ENCODE peak calls at places on chromosomes 4 and X, in seven cellular contexts. V is SK-N-SH; A is activated T-cell treated with anti-CD3 and anti-CD28 coated beads for 48 hours; W is T-cell; N is activated gamma-delta T cell treated with anti-CD3 and anti-CD28 coated beads, Interleukin-2, amount 50 U/mL, for 16 hours; J is A549; U is type B pancreatic cell. I is an unnamed sample.
A peak's percentile ranks its signal among the peaks of the same experiment; 100 is the strongest.

GRCh38 chr4:100284302-100284701 is 94.0 kb upstream of the DDIT4L start:
- DNase-seq in V (no peak), A (no peak), W (no peak), N (no peak), J (no peak), U (no peak), I (no peak)

GRCh38 chr4:3780347-3781171 is 14.4 kb downstream of the ADRA2C start:
- DNase-seq in V (peak; percentile 79), A (no peak), W (no peak), N (no peak), J (no peak), U (no peak), I (no peak)

GRCh38 chrX:20477836-20478532 is 211.3 kb upstream of the RPS6KA3 start:
- DNase-seq in V (no peak), A (no peak), W (no peak), N (no peak), J (no peak), U (no peak), I (no peak)

GRCh38 chrX:24014388-24015018 is 12.5 kb downstream of the KLHL15 start:
- DNase-seq in V (no peak), A (peak; percentile 40), W (no peak), N (no peak), J (no peak), U (no peak), I (peak; percentile 37)

GRCh38 chr4:80471701-80472100 is 136.2 kb downstream of the CFAP299 start:
- DNase-seq in V (no peak), A (no peak), W (no peak), N (no peak), J (no peak), U (no peak), I (no peak)

GRCh38 chr4:20565075-20565721 is 135.1 kb upstream of the PACRGL start:
- DNase-seq in V (no peak), A (no peak), W (no peak), N (no peak), J (no peak), U (no peak), I (no peak)

GRCh38 chr4:140149851-140150635 is 3.9 kb downstream of the MAML3 start:
- DNase-seq in V (peak; percentile 55), A (no peak), W (peak; percentile 58), N (peak; percentile 43), J (peak; percentile 39), U (peak; percentile 77), I (peak; percentile 77)

GRCh38 chr4:189285377-189285776 is 655.3 kb upstream of the FRG1 start:
- DNase-seq in V (no peak), A (no peak), W (no peak), N (no peak), J (no peak), U (no peak), I (no peak)

GRCh38 chrX:39361736-39362135 is 560.5 kb downstream of the MID1IP1 start:
- DNase-seq in V (no peak), A (no peak), W (no peak), N (no peak), J (no peak), U (no peak), I (no peak)

GRCh38 chr4:106273831-106274230 is 42.2 kb downstream of the TBCK start:
- DNase-seq in V (no peak), A (no peak), W (no peak), N (no peak), J (no peak), U (no peak), I (no peak)

GRCh38 chr4:159705334-159705733 is 602.5 kb downstream of the RAPGEF2 start:
- DNase-seq in V (no peak), A (no peak), W (no peak), N (no peak), J (no peak), U (no peak), I (no peak)

GRCh38 chr4:111632752-111633151 is 512.5 kb upstream of the FAM241A start:
- DNase-seq in V (no peak), A (no peak), W (no peak), N (no peak), J (no peak), U (no peak), I (no peak)

GRCh38 chr4:41430796-41431195 is 107.2 kb upstream of the LIMCH1 start:
- DNase-seq in V (no peak), A (no peak), W (no peak), N (no peak), J (no peak), U (no peak), I (no peak)

GRCh38 chr4:174362340-174362739 is 78.6 kb downstream of the CEP44 start:
- DNase-seq in V (no peak), A (no peak), W (no peak), N (no peak), J (no peak), U (no peak), I (no peak)

GRCh38 chr4:101643201-101643600 is 147.3 kb upstream of the BANK1 start:
- DNase-seq in V (no peak), A (no peak), W (no peak), N (no peak), J (no peak), U (no peak), I (no peak)

GRCh38 chr4:124713213-124713592 is 671 bp upstream of the ANKRD50 start:
- DNase-seq in V (peak; percentile 76), A (peak; percentile 7), W (no peak), N (no peak), J (peak; percentile 63), U (peak; percentile 69), I (no peak)

GRCh38 chrX:43566170-43566569 is 89.9 kb upstream of the MAOA start:
- DNase-seq in V (no peak), A (no peak), W (no peak), N (no peak), J (no peak), U (no peak), I (no peak)

GRCh38 chrX:112820364-112821308 is 20.0 kb downstream of the AMOT start:
- DNase-seq in V (no peak), A (no peak), W (no peak), N (no peak), J (no peak), U (no peak), I (no peak)

GRCh38 chrX:10832103-10832502 is 211.7 kb upstream of the MID1 start:
- DNase-seq in V (no peak), A (no peak), W (no peak), N (no peak), J (no peak), U (no peak), I (no peak)

GRCh38 chr4:75289843-75290616 is 224.2 kb downstream of the RCHY1 start:
- DNase-seq in V (no peak), A (no peak), W (no peak), N (no peak), J (no peak), U (no peak), I (no peak)

GRCh38 chr4:1177274-1178141 is 5.1 kb upstream of the SPON2 start:
- DNase-seq in V (no peak), A (no peak), W (peak; percentile 44), N (peak; percentile 63), J (no peak), U (no peak), I (no peak)

GRCh38 chr4:184100297-184100885 is 117.3 kb downstream of the ENPP6 start:
- DNase-seq in V (peak; percentile 93), A (peak; percentile 37), W (no peak), N (no peak), J (peak; percentile 23), U (no peak), I (peak; percentile 31)

GRCh38 chr4:169252339-169253086 is 18.2 kb downstream of the SH3RF1 start:
- DNase-seq in V (no peak), A (no peak), W (no peak), N (no peak), J (no peak), U (no peak), I (no peak)

GRCh38 chr4:5959221-5959982 is 58.8 kb downstream of the C4orf50 start:
- DNase-seq in V (no peak), A (no peak), W (no peak), N (no peak), J (no peak), U (no peak), I (no peak)

GRCh38 chr4:67052981-67053380 is 492.3 kb downstream of the CENPC start:
- DNase-seq in V (no peak), A (no peak), W (no peak), N (no peak), J (no peak), U (no peak), I (no peak)

GRCh38 chr4:37490391-37491347 is 195.5 kb downstream of the RELL1 start:
- DNase-seq in V (no peak), A (no peak), W (no peak), N (no peak), J (no peak), U (no peak), I (no peak)

GRCh38 chr4:22179124-22179874 is 230.7 kb upstream of the KCNIP4 start:
- DNase-seq in V (no peak), A (no peak), W (no peak), N (no peak), J (no peak), U (no peak), I (no peak)

GRCh38 chr4:99832313-99832712 is 15.7 kb downstream of the DAPP1 start:
- DNase-seq in V (no peak), A (no peak), W (no peak), N (no peak), J (no peak), U (no peak), I (no peak)

GRCh38 chr4:139700568-139700967 is 34.9 kb downstream of the MGST2 start:
- DNase-seq in V (no peak), A (no peak), W (no peak), N (no peak), J (no peak), U (no peak), I (no peak)

GRCh38 chr4:76615999-76616398 is 181.0 kb downstream of the SHROOM3 start:
- DNase-seq in V (no peak), A (no peak), W (no peak), N (no peak), J (no peak), U (no peak), I (no peak)

GRCh38 chr4:175514174-175514573 is 297.9 kb downstream of the GPM6A start:
- DNase-seq in V (no peak), A (no peak), W (no peak), N (no peak), J (no peak), U (no peak), I (no peak)

GRCh38 chr4:40829586-40829985 is 79.8 kb downstream of the NSUN7 start:
- DNase-seq in V (no peak), A (no peak), W (no peak), N (no peak), J (no peak), U (no peak), I (no peak)

GRCh38 chrX:39944416-39944815 is 153.3 kb downstream of the BCOR start:
- DNase-seq in V (no peak), A (no peak), W (no peak), N (no peak), J (no peak), U (no peak), I (no peak)

GRCh38 chr4:112593438-112594133 is 43.1 kb downstream of the ZGRF1 start:
- DNase-seq in V (no peak), A (no peak), W (no peak), N (no peak), J (no peak), U (no peak), I (no peak)

GRCh38 chr4:127975121-127975770 is 10.0 kb downstream of the ABHD18 start:
- DNase-seq in V (no peak), A (no peak), W (no peak), N (no peak), J (peak; percentile 17), U (no peak), I (no peak)